ENCODE peak calls at places on chromosome 3, in eight cellular contexts. J is brain pericyte; B is HS-27A; X is EH; W is activated T-helper 1 cell treated with anti-CD3 and anti-CD28 coated beads, Interleukin-12 subunit alpha, Interleukin-12 subunit beta, Interleukin-2, Interleukin-4 antibody, amounts not matched to agents 30 ng/mL and 10 ng/mL and 1 ng/mL, durations not matched to agents 14 hours and 24 hours and 36 hours; D is choroid plexus epithelial cell; Z is left cardiac atrium; L is activated CD8-positive, alpha-beta memory T cell treated with anti-CD3 and anti-CD28 coated beads for 1 hour. F is an unnamed sample.

GRCh38 chr3:15148614-15149013 is 49.7 kb upstream of the RBSN start:
- DNase-seq in W (no peak), L (no peak), D (peak), X (peak), Z (no peak), J (no peak), B (no peak), F (no peak)

GRCh38 chr3:30455840-30456239 is 150.6 kb upstream of the TGFBR2 start:
- DNase-seq in W (no peak), J (no peak), Z (no peak), D (no peak), L (no peak), X (no peak), B (no peak), F (peak)

GRCh38 chr3:101151286-101151901 is 158.2 kb upstream of the ABI3BP start:
- DNase-seq in X (no peak), B (no peak), D (peak), Z (no peak), L (no peak), W (no peak), J (no peak), F (no peak)

GRCh38 chr3:104909721-104910120 is 457.0 kb upstream of the ALCAM start:
- DNase-seq in L (no peak), Z (no peak), W (no peak), X (peak), D (peak), J (no peak), B (no peak), F (no peak)

GRCh38 chr3:194757629-194758028 is 71.9 kb downstream of the FAM43A start:
- DNase-seq in J (no peak), L (no peak), Z (no peak), D (peak), W (no peak), X (no peak), B (no peak), F (no peak)

GRCh38 chr3:100006570-100007271 is 107.6 kb downstream of the FILIP1L start:
- DNase-seq in L (no peak), W (no peak), D (peak), X (peak), B (no peak), Z (no peak), J (no peak), F (no peak)

GRCh38 chr3:186255703-186256331 is 106.2 kb downstream of the DGKG start:
- DNase-seq in X (no peak), Z (no peak), L (no peak), J (no peak), W (no peak), B (no peak), D (no peak), F (no peak)

GRCh38 chr3:161893972-161894371 is 397.4 kb downstream of the OTOL1 start:
- DNase-seq in J (no peak), L (no peak), D (peak), W (no peak), Z (no peak), B (peak), X (peak), F (no peak)

GRCh38 chr3:112811917-112812660 is 34.6 kb downstream of the CD200R1L start:
- DNase-seq in W (no peak), D (peak), B (no peak), X (no peak), Z (no peak), J (no peak), L (no peak), F (no peak)

GRCh38 chr3:17261627-17262369 is 377.0 kb downstream of the PLCL2 start:
- DNase-seq in L (no peak), J (no peak), B (no peak), Z (no peak), W (no peak), D (no peak), X (no peak), F (no peak)

GRCh38 chr3:151431940-151432339 is 28.9 kb downstream of the IGSF10 start:
- DNase-seq in Z (no peak), J (no peak), W (no peak), D (peak), L (no peak), X (peak), B (peak), F (no peak)

GRCh38 chr3:107289354-107289753 is 87.9 kb upstream of the CCDC54 start:
- DNase-seq in X (no peak), D (no peak), W (no peak), Z (no peak), J (no peak), L (no peak), B (no peak), F (no peak)

GRCh38 chr3:195441971-195442572 is 748 bp downstream of the ACAP2 start:
- DNase-seq in J (no peak), D (peak), Z (peak), L (peak), B (peak), W (peak), X (peak), F (no peak)

GRCh38 chr3:55624238-55624637 is 137.1 kb upstream of the WNT5A start:
- DNase-seq in W (no peak), B (no peak), D (peak), X (peak), J (no peak), L (no peak), Z (no peak), F (no peak)

GRCh38 chr3:42519568-42519962 is 17.1 kb downstream of the VIPR1 start:
- DNase-seq in X (no peak), W (no peak), Z (no peak), D (no peak), B (no peak), L (no peak), J (no peak), F (no peak)

GRCh38 chr3:66423791-66424190 is 77.0 kb downstream of the LRIG1 start:
- DNase-seq in J (no peak), B (no peak), D (peak), X (peak), L (no peak), Z (no peak), W (no peak), F (no peak)

GRCh38 chr3:131803113-131803512 is 231.7 kb downstream of the CPNE4 start:
- DNase-seq in W (no peak), D (no peak), B (no peak), L (no peak), Z (no peak), J (no peak), X (no peak), F (no peak)

GRCh38 chr3:53040361-53040820 is 5.5 kb downstream of the SFMBT1 start:
- DNase-seq in B (no peak), W (no peak), D (no peak), J (no peak), L (no peak), X (peak), Z (no peak), F (no peak)